ENCODE peak calls at places on chromosomes 13 and 19, in five cellular contexts. R, W, C, G and L are unnamed samples.

GRCh38 chr19:31385744-31386143 is 36.5 kb upstream of the TSHZ3 start:
- DNase-seq in R (no peak), C (no peak), G (no peak), W (no peak), L (no peak)

GRCh38 chr19:38037151-38037611 is 130.2 kb downstream of the SIPA1L3 start:
- DNase-seq in G (no peak), W (no peak), R (no peak), C (no peak), L (no peak)

GRCh38 chr19:5358173-5358800 is 17.7 kb upstream of the PTPRS start:
- DNase-seq in R (peak; percentile 34), G (no peak), W (peak; percentile 34), C (no peak), L (no peak)

GRCh38 chr13:98216135-98216565 is 39.1 kb upstream of the RNF113B start:
- DNase-seq in W (peak; percentile 34), C (no peak), G (no peak), R (peak; percentile 91), L (peak; percentile 92)

GRCh38 chr19:34317311-34317927 is 47.6 kb upstream of the GPI start:
- DNase-seq in G (no peak), C (peak; percentile 42), W (no peak), R (peak; percentile 52), L (peak; percentile 36)

GRCh38 chr13:30978981-30979956 is 46.8 kb downstream of the TEX26 start:
- DNase-seq in R (no peak), G (peak; percentile 57), C (peak; percentile 38), W (peak; percentile 29), L (no peak)

GRCh38 chr19:41426952-41427646 is at the start of gene B3GNT8:
- DNase-seq in W (peak; percentile 79), R (peak; percentile 59), C (peak; percentile 94), G (peak; percentile 94), L (peak; percentile 72)

GRCh38 chr19:5343848-5344247 is 3.2 kb upstream of the PTPRS start:
- DNase-seq in R (peak; percentile 58), G (no peak), W (peak; percentile 56), C (no peak), L (peak; percentile 70)

GRCh38 chr19:6719992-6720368 is 470 bp downstream of the C3 start:
- DNase-seq in G (no peak), R (no peak), C (no peak), W (no peak), L (no peak)

GRCh38 chr13:98778749-98779148 is 26.3 kb upstream of the SLC15A1 start:
- DNase-seq in G (no peak), R (peak; percentile 48), W (peak; percentile 44), C (no peak), L (no peak)

GRCh38 chr19:10238172-10238783 is 7.1 kb upstream of the S1PR2 start:
- DNase-seq in G (peak; percentile 61), W (peak; percentile 98), R (peak; percentile 17), C (peak; percentile 69), L (peak; percentile 95)

GRCh38 chr19:11465605-11466004 is 15.2 kb downstream of the ELAVL3 start:
- DNase-seq in C (no peak), R (no peak), G (no peak), W (no peak), L (no peak)

GRCh38 chr13:97848886-97849285 is 104.6 kb upstream of the IPO5 start:
- DNase-seq in C (no peak), G (no peak), W (no peak), R (no peak), L (peak; percentile 16)

GRCh38 chr19:13277104-13277809 is 127.0 kb downstream of the IER2 start:
- DNase-seq in G (peak; percentile 63), R (peak; percentile 53), C (peak; percentile 78), W (peak; percentile 77), L (peak; percentile 44)

GRCh38 chr13:45879666-45880065 is 28.1 kb upstream of the SIAH3 start:
- DNase-seq in W (no peak), C (no peak), R (peak; percentile 15), G (peak; percentile 34), L (no peak)

GRCh38 chr19:1918975-1919374 is 13.8 kb downstream of the ADAT3 start:
- DNase-seq in R (no peak), G (no peak), C (no peak), W (no peak), L (no peak)

GRCh38 chr19:49976496-49976895 is 15.5 kb upstream of the SIGLEC11 start:
- DNase-seq in G (peak; percentile 7), W (no peak), C (no peak), R (no peak), L (no peak)

GRCh38 chr19:28330831-28331230 is 882.1 kb downstream of the UQCRFS1 start:
- DNase-seq in G (no peak), R (peak; percentile 38), C (no peak), W (peak; percentile 40), L (no peak)

GRCh38 chr19:46674416-46675178 is 13.6 kb upstream of the DACT3 start:
- DNase-seq in C (no peak), R (peak; percentile 25), G (no peak), W (no peak), L (no peak)

GRCh38 chr13:85700909-85701308 is 98.3 kb downstream of the SLITRK6 start:
- DNase-seq in G (no peak), C (no peak), R (peak; percentile 37), W (no peak), L (no peak)

GRCh38 chr19:27734496-27735220 is 1478.3 kb downstream of the UQCRFS1 start:
- DNase-seq in C (no peak), R (peak; percentile 67), W (no peak), G (no peak), L (no peak)

GRCh38 chr13:47420012-47420411 is 523.2 kb upstream of the HTR2A start:
- DNase-seq in C (no peak), W (no peak), R (no peak), G (no peak), L (no peak)
- TF ChIP-seq CTCF in C (no peak), W (no peak), R (peak; percentile 22), G (no peak), L (peak; percentile 2)

DNA sequence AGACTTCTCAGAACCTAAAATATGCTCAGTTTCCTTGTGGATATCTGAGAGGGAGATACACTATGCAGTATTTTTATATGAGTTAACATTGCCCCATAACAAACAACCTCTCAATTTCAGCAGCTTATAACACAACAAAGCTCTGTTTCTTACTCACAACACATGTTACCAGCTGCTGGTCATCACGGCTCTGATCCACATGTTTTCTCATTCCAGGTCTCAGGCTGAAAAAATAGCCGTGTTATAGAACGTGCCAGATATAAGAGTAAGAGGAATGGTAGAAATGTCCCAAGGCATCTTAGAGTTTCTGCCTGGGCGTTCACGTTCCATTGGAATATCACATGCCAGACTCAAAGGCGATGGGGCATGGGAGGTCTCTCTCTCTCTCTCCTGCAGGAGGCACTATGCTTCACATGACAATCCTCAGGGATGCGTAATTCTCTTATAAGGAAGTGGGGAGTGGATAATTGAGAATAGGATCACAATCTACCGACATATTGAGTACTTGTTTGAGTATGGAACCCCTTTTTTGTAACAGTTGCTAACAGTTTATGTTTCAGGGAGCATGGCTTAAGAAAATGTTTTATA is 246.6 kb downstream of the NHLRC3 start:
- DNase-seq in G (no peak), W (peak; percentile 39), C (no peak), R (no peak), L (peak; percentile 11)
- H3K4me3 ChIP-seq in G (no peak overlapping the region), W (no peak overlapping the region), C (no peak overlapping the region), R (no peak overlapping the region), L (no peak overlapping the region)

GRCh38 chr19:53707278-53707677 is 75.5 kb downstream of the DPRX start:
- DNase-seq in G (no peak), W (no peak), R (no peak), C (no peak), L (no peak)
- TF ChIP-seq CTCF in G (no peak), W (no peak), R (no peak), C (no peak), L (no peak)

DNA sequence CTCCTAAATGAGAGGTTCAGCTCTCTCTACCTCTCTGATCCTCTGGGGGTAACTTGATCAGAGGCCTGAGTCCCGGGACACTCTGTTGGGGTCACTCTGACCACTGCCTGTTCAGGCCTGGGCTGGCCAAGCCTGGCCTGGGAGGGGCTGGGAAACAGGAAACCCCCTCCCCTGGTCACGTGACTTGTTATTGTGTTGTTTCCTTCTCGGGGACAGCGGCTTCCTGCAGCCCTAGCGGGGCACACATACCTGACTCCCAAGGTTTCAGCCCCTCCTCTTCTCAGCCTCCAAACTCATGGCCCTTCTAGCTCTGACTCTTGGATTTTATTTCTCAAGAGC is at the start of gene USHBP1:
- DNase-seq in W (no peak), R (no peak), G (no peak), C (no peak), L (no peak)
- H3K4me3 ChIP-seq in W (no peak within 1 kb of the TSS), R (no peak within 1 kb of the TSS), G (no peak within 1 kb of the TSS), C (no peak within 1 kb of the TSS), L (no peak within 1 kb of the TSS)

DNA sequence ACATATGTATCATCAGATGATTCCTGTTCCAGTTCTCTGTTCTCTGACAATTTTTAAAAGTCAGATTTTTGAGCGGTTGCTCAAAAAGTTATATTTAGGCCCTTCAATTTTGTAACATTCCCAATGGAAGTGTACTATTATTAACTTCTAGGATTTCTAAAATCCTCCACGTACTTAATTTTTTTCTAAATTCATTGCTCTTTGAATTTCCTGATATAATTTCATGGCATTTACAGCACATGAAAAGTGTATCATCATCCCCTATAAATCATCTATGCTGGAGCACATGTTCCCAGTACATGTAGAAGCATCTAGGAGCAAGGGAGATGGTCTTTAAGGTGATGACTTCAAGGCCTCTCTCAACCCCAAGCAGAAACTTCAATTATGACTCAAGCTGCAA is 392.9 kb upstream of the MIR17HG start:
- DNase-seq in W (no peak), R (no peak), C (no peak), G (no peak), L (no peak)
- TF ChIP-seq CTCF in W (no peak), R (no peak), C (no peak), G (no peak), L (no peak)

GRCh38 chr19:16588824-16589577 is 16.8 kb upstream of the SLC35E1 start:
- DNase-seq in R (no peak), W (no peak), C (no peak), G (no peak), L (no peak)
- H3K4me3 ChIP-seq in R (no peak overlapping the region), W (no peak overlapping the region), C (no peak overlapping the region), G (no peak overlapping the region), L (no peak overlapping the region)

GRCh38 chr13:24270639-24271131 is 38.7 kb upstream of the C1QTNF9 start:
- DNase-seq in C (peak; percentile 75), W (peak; percentile 54), R (peak; percentile 62), G (peak; percentile 72), L (peak; percentile 63)
- TF ChIP-seq CTCF in C (no peak), W (no peak), R (no peak), G (no peak), L (no peak)

GRCh38 chr13:111551421-111551820 is 231.0 kb downstream of the TEX29 start:
- DNase-seq in C (no peak), R (no peak), W (no peak), G (no peak), L (no peak)
- H3K4me3 ChIP-seq in C (no peak overlapping the region), R (no peak overlapping the region), W (no peak overlapping the region), G (no peak overlapping the region), L (no peak overlapping the region)